ENCODE peak calls at places on chromosomes 2 and 18, in eight cellular contexts. T is cerebellar cortex; V is MCF 10A; P is suprapubic skin; U is fibroblast of pulmonary artery; C is Calu3; Y is stimulated activated CD4-positive, alpha-beta T cell treated with anti-CD3 and anti-CD28 coated beads, Interleukin-15, amount 100 ng/mL, for 1 hour; L is NAMALWA. N is an unnamed sample.

GRCh38 chr2:179417436-179417949 is 152.9 kb upstream of the SESTD1 start:
- DNase-seq in T (no peak), V (no peak), P (no peak), U (no peak), C (no peak), Y (no peak), L (no peak), N (no peak)

GRCh38 chr2:144834954-144835633 is 315.2 kb upstream of the ZEB2 start:
- DNase-seq in T (no peak), V (peak), P (no peak), U (peak), C (peak), Y (no peak), L (no peak), N (no peak)

GRCh38 chr2:127506502-127506901 is 19.8 kb downstream of the IWS1 start:
- DNase-seq in T (no peak), V (no peak), P (no peak), U (no peak), C (no peak), Y (no peak), L (no peak), N (no peak)

GRCh38 chr2:240810621-240811020 is 9.4 kb downstream of the KIF1A start:
- DNase-seq in T (no peak), V (no peak), P (peak), U (no peak), C (no peak), Y (no peak), L (no peak), N (no peak)

GRCh38 chr2:220555961-220556360 is 928.5 kb downstream of the SLC4A3 start:
- DNase-seq in T (no peak), V (peak), P (no peak), U (peak), C (no peak), Y (no peak), L (no peak), N (no peak)

GRCh38 chr2:84493494-84493893 is 22.8 kb upstream of the DNAH6 start:
- DNase-seq in T (no peak), V (peak), P (no peak), U (peak), C (no peak), Y (no peak), L (no peak), N (peak)

GRCh38 chr2:49255325-49256023 is 101.2 kb upstream of the FSHR start:
- DNase-seq in T (peak), V (no peak), P (no peak), U (peak), C (no peak), Y (no peak), L (peak), N (no peak)

GRCh38 chr18:53991805-53992204 is 232.7 kb downstream of the MBD2 start:
- DNase-seq in T (no peak), V (peak), P (no peak), U (peak), C (no peak), Y (no peak), L (no peak), N (no peak)

GRCh38 chr18:7117390-7118355 is at the start of gene LAMA1:
- DNase-seq in T (no peak), V (no peak), P (no peak), U (peak), C (no peak), Y (no peak), L (no peak), N (no peak)

GRCh38 chr2:124024491-124025348 is at the start of gene CNTNAP5:
- DNase-seq in T (peak), V (no peak), P (no peak), U (peak), C (no peak), Y (no peak), L (no peak), N (no peak)

GRCh38 chr2:225566798-225567197 is 167.3 kb downstream of the NYAP2 start:
- DNase-seq in T (no peak), V (peak), P (no peak), U (no peak), C (peak), Y (no peak), L (no peak), N (no peak)

GRCh38 chr18:11751305-11752115 is 62.4 kb downstream of the GNAL start:
- DNase-seq in T (no peak), V (no peak), P (no peak), U (no peak), C (no peak), Y (no peak), L (no peak), N (no peak)

GRCh38 chr18:4106407-4107033 is 348.6 kb downstream of the DLGAP1 start:
- DNase-seq in T (peak), V (peak), P (peak), U (peak), C (peak), Y (peak), L (peak), N (peak)

GRCh38 chr18:45708831-45709230 is 15.2 kb upstream of the SLC14A1 start:
- DNase-seq in T (no peak), V (no peak), P (no peak), U (no peak), C (no peak), Y (no peak), L (no peak), N (no peak)

GRCh38 chr2:184304006-184304405 is 294.3 kb upstream of the ZNF804A start:
- DNase-seq in T (no peak), V (no peak), P (no peak), U (no peak), C (no peak), Y (no peak), L (no peak), N (no peak)

GRCh38 chr2:96940991-96941775 is 45.2 kb downstream of the FAM178B start:
- DNase-seq in T (no peak), V (no peak), P (no peak), U (no peak), C (no peak), Y (no peak), L (no peak), N (no peak)

GRCh38 chr18:961644-962355 is 57.1 kb downstream of the ADCYAP1 start:
- DNase-seq in T (peak), V (peak), P (no peak), U (peak), C (peak), Y (peak), L (peak), N (peak)

GRCh38 chr2:157404363-157404762 is 39.5 kb downstream of the CYTIP start:
- DNase-seq in T (no peak), V (no peak), P (no peak), U (no peak), C (no peak), Y (no peak), L (peak), N (no peak)

GRCh38 chr2:219122197-219122965 is 38.2 kb downstream of the NHEJ1 start:
- DNase-seq in T (no peak), V (no peak), P (no peak), U (no peak), C (peak), Y (no peak), L (no peak), N (no peak)

GRCh38 chr2:69973335-69973735 is 11.9 kb upstream of the ASPRV1 start:
- DNase-seq in T (no peak), V (no peak), P (no peak), U (peak), C (no peak), Y (no peak), L (no peak), N (no peak)

GRCh38 chr2:145141981-145142380 is 622.1 kb upstream of the ZEB2 start:
- DNase-seq in T (no peak), V (peak), P (no peak), U (no peak), C (no peak), Y (no peak), L (no peak), N (no peak)

GRCh38 chr2:64379221-64379620 is 74.7 kb upstream of the LGALSL start:
- DNase-seq in T (no peak), V (no peak), P (no peak), U (no peak), C (no peak), Y (no peak), L (no peak), N (no peak)

GRCh38 chr18:26709897-26710296 is 155.6 kb downstream of the AQP4 start:
- DNase-seq in T (no peak), V (no peak), P (no peak), U (no peak), C (no peak), Y (no peak), L (no peak), N (no peak)

GRCh38 chr2:33051586-33052385 is 105.0 kb downstream of the LTBP1 start:
- DNase-seq in T (no peak), V (peak), P (no peak), U (peak), C (no peak), Y (no peak), L (peak), N (peak)